ENCODE peak calls at places on chromosomes 4 and X, in seven cellular contexts. One of them, this sample, is unnamed.

GRCh38 chr4:83075696-83076095 is 38.8 kb downstream of the PLAC8 start:
- DNase-seq in cardiac muscle cell: peak
- DNase-seq in T-helper 2 cell: no peak
- DNase-seq in activated naive CD4-positive, alpha-beta T cell treated with Interleukin-2 at 50 U/mL for 16 hours: no peak
- DNase-seq in lung microvascular endothelial cell: peak
- DNase-seq in cerebellum: no peak
- DNase-seq in activated B cell treated with CpG ODN at 0.5 μM for 24 hours: no peak
- DNase-seq in this sample: no peak

GRCh38 chr4:39062094-39062493 is at the start of gene KLHL5:
- DNase-seq in cardiac muscle cell: no peak
- DNase-seq in T-helper 2 cell: no peak
- DNase-seq in activated naive CD4-positive, alpha-beta T cell treated with Interleukin-2 at 50 U/mL for 16 hours: no peak
- DNase-seq in lung microvascular endothelial cell: no peak
- DNase-seq in cerebellum: no peak
- DNase-seq in activated B cell treated with CpG ODN at 0.5 μM for 24 hours: no peak
- DNase-seq in this sample: peak

GRCh38 chr4:9989918-9990635 is 31.2 kb downstream of the SLC2A9 start:
- DNase-seq in cardiac muscle cell: no peak
- DNase-seq in T-helper 2 cell: no peak
- DNase-seq in activated naive CD4-positive, alpha-beta T cell treated with Interleukin-2 at 50 U/mL for 16 hours: no peak
- DNase-seq in lung microvascular endothelial cell: no peak
- DNase-seq in cerebellum: no peak
- DNase-seq in activated B cell treated with CpG ODN at 0.5 μM for 24 hours: no peak
- DNase-seq in this sample: no peak

GRCh38 chr4:112521123-112522116 is 5.4 kb upstream of the NEUROG2 start:
- DNase-seq in cardiac muscle cell: no peak
- DNase-seq in T-helper 2 cell: no peak
- DNase-seq in activated naive CD4-positive, alpha-beta T cell treated with Interleukin-2 at 50 U/mL for 16 hours: no peak
- DNase-seq in lung microvascular endothelial cell: no peak
- DNase-seq in cerebellum: no peak
- DNase-seq in activated B cell treated with CpG ODN at 0.5 μM for 24 hours: peak
- DNase-seq in this sample: no peak

GRCh38 chrX:9874483-9874882 is 88.3 kb downstream of the SHROOM2 start:
- DNase-seq in cardiac muscle cell: no peak
- DNase-seq in T-helper 2 cell: no peak
- DNase-seq in activated naive CD4-positive, alpha-beta T cell treated with Interleukin-2 at 50 U/mL for 16 hours: no peak
- DNase-seq in lung microvascular endothelial cell: no peak
- DNase-seq in cerebellum: no peak
- DNase-seq in activated B cell treated with CpG ODN at 0.5 μM for 24 hours: no peak
- DNase-seq in this sample: no peak

GRCh38 chr4:39698424-39699009 is 581 bp downstream of the UBE2K start:
- DNase-seq in cardiac muscle cell: peak
- DNase-seq in T-helper 2 cell: no peak
- DNase-seq in activated naive CD4-positive, alpha-beta T cell treated with Interleukin-2 at 50 U/mL for 16 hours: no peak
- DNase-seq in lung microvascular endothelial cell: peak
- DNase-seq in cerebellum: peak
- DNase-seq in activated B cell treated with CpG ODN at 0.5 μM for 24 hours: no peak
- DNase-seq in this sample: peak

GRCh38 chrX:111098874-111099273 is 2.9 kb downstream of the PAK3 start:
- DNase-seq in cardiac muscle cell: peak
- DNase-seq in T-helper 2 cell: peak
- DNase-seq in activated naive CD4-positive, alpha-beta T cell treated with Interleukin-2 at 50 U/mL for 16 hours: peak
- DNase-seq in lung microvascular endothelial cell: peak
- DNase-seq in cerebellum: no peak
- DNase-seq in activated B cell treated with CpG ODN at 0.5 μM for 24 hours: no peak
- DNase-seq in this sample: peak

GRCh38 chr4:7295917-7296660 is 103.8 kb downstream of the SORCS2 start:
- DNase-seq in cardiac muscle cell: peak
- DNase-seq in T-helper 2 cell: no peak
- DNase-seq in activated naive CD4-positive, alpha-beta T cell treated with Interleukin-2 at 50 U/mL for 16 hours: no peak
- DNase-seq in lung microvascular endothelial cell: peak
- DNase-seq in cerebellum: no peak
- DNase-seq in activated B cell treated with CpG ODN at 0.5 μM for 24 hours: no peak
- DNase-seq in this sample: no peak

GRCh38 chr4:38366451-38366850 is 297.5 kb upstream of the KLF3 start:
- DNase-seq in cardiac muscle cell: peak
- DNase-seq in T-helper 2 cell: no peak
- DNase-seq in activated naive CD4-positive, alpha-beta T cell treated with Interleukin-2 at 50 U/mL for 16 hours: no peak
- DNase-seq in lung microvascular endothelial cell: no peak
- DNase-seq in cerebellum: no peak
- DNase-seq in activated B cell treated with CpG ODN at 0.5 μM for 24 hours: no peak
- DNase-seq in this sample: no peak

GRCh38 chrX:107669885-107670628 is 41.7 kb downstream of the PRPS1 start:
- DNase-seq in cardiac muscle cell: no peak
- DNase-seq in T-helper 2 cell: no peak
- DNase-seq in activated naive CD4-positive, alpha-beta T cell treated with Interleukin-2 at 50 U/mL for 16 hours: no peak
- DNase-seq in lung microvascular endothelial cell: no peak
- DNase-seq in cerebellum: peak
- DNase-seq in activated B cell treated with CpG ODN at 0.5 μM for 24 hours: no peak
- DNase-seq in this sample: no peak

GRCh38 chr4:61994036-61994435 is 793.9 kb downstream of the ADGRL3 start:
- DNase-seq in cardiac muscle cell: peak
- DNase-seq in T-helper 2 cell: no peak
- DNase-seq in activated naive CD4-positive, alpha-beta T cell treated with Interleukin-2 at 50 U/mL for 16 hours: no peak
- DNase-seq in lung microvascular endothelial cell: no peak
- DNase-seq in cerebellum: no peak
- DNase-seq in activated B cell treated with CpG ODN at 0.5 μM for 24 hours: no peak
- DNase-seq in this sample: no peak

GRCh38 chr4:54840992-54841768 is 183.4 kb downstream of the KIT start:
- DNase-seq in cardiac muscle cell: peak
- DNase-seq in T-helper 2 cell: no peak
- DNase-seq in activated naive CD4-positive, alpha-beta T cell treated with Interleukin-2 at 50 U/mL for 16 hours: no peak
- DNase-seq in lung microvascular endothelial cell: no peak
- DNase-seq in cerebellum: no peak
- DNase-seq in activated B cell treated with CpG ODN at 0.5 μM for 24 hours: no peak
- DNase-seq in this sample: no peak

GRCh38 chr4:11748169-11748872 is 319.6 kb upstream of the HS3ST1 start:
- DNase-seq in cardiac muscle cell: peak
- DNase-seq in T-helper 2 cell: no peak
- DNase-seq in activated naive CD4-positive, alpha-beta T cell treated with Interleukin-2 at 50 U/mL for 16 hours: no peak
- DNase-seq in lung microvascular endothelial cell: peak
- DNase-seq in cerebellum: no peak
- DNase-seq in activated B cell treated with CpG ODN at 0.5 μM for 24 hours: no peak
- DNase-seq in this sample: no peak

GRCh38 chr4:98887137-98887536 is 41.8 kb downstream of the EIF4E start:
- DNase-seq in cardiac muscle cell: no peak
- DNase-seq in T-helper 2 cell: no peak
- DNase-seq in activated naive CD4-positive, alpha-beta T cell treated with Interleukin-2 at 50 U/mL for 16 hours: no peak
- DNase-seq in lung microvascular endothelial cell: no peak
- DNase-seq in cerebellum: no peak
- DNase-seq in activated B cell treated with CpG ODN at 0.5 μM for 24 hours: no peak
- DNase-seq in this sample: no peak

GRCh38 chrX:43592597-43592996 is 63.5 kb upstream of the MAOA start:
- DNase-seq in cardiac muscle cell: peak
- DNase-seq in T-helper 2 cell: no peak
- DNase-seq in activated naive CD4-positive, alpha-beta T cell treated with Interleukin-2 at 50 U/mL for 16 hours: no peak
- DNase-seq in lung microvascular endothelial cell: no peak
- DNase-seq in cerebellum: no peak
- DNase-seq in activated B cell treated with CpG ODN at 0.5 μM for 24 hours: no peak
- DNase-seq in this sample: no peak

GRCh38 chr4:954211-955020 is 19.0 kb downstream of the DGKQ start:
- DNase-seq in cardiac muscle cell: no peak
- DNase-seq in T-helper 2 cell: no peak
- DNase-seq in activated naive CD4-positive, alpha-beta T cell treated with Interleukin-2 at 50 U/mL for 16 hours: no peak
- DNase-seq in lung microvascular endothelial cell: no peak
- DNase-seq in cerebellum: no peak
- DNase-seq in activated B cell treated with CpG ODN at 0.5 μM for 24 hours: no peak
- DNase-seq in this sample: no peak

GRCh38 chrX:2533424-2533823 is 32.6 kb upstream of the DHRSX start:
- DNase-seq in cardiac muscle cell: no peak
- DNase-seq in T-helper 2 cell: no peak
- DNase-seq in activated naive CD4-positive, alpha-beta T cell treated with Interleukin-2 at 50 U/mL for 16 hours: no peak
- DNase-seq in lung microvascular endothelial cell: no peak
- DNase-seq in cerebellum: no peak
- DNase-seq in activated B cell treated with CpG ODN at 0.5 μM for 24 hours: no peak
- DNase-seq in this sample: peak

GRCh38 chr4:95510145-95510544 is 38.6 kb downstream of the UNC5C start:
- DNase-seq in cardiac muscle cell: peak
- DNase-seq in T-helper 2 cell: no peak
- DNase-seq in activated naive CD4-positive, alpha-beta T cell treated with Interleukin-2 at 50 U/mL for 16 hours: no peak
- DNase-seq in lung microvascular endothelial cell: peak
- DNase-seq in cerebellum: peak
- DNase-seq in activated B cell treated with CpG ODN at 0.5 μM for 24 hours: no peak
- DNase-seq in this sample: no peak

GRCh38 chr4:13268165-13268564 is 216.0 kb downstream of the RAB28 start:
- DNase-seq in cardiac muscle cell: no peak
- DNase-seq in T-helper 2 cell: no peak
- DNase-seq in activated naive CD4-positive, alpha-beta T cell treated with Interleukin-2 at 50 U/mL for 16 hours: no peak
- DNase-seq in lung microvascular endothelial cell: no peak
- DNase-seq in cerebellum: no peak
- DNase-seq in activated B cell treated with CpG ODN at 0.5 μM for 24 hours: no peak
- DNase-seq in this sample: no peak

GRCh38 chr4:183300660-183301059 is 19.4 kb downstream of the CLDN22 start:
- DNase-seq in cardiac muscle cell: no peak
- DNase-seq in T-helper 2 cell: no peak
- DNase-seq in activated naive CD4-positive, alpha-beta T cell treated with Interleukin-2 at 50 U/mL for 16 hours: no peak
- DNase-seq in lung microvascular endothelial cell: peak
- DNase-seq in cerebellum: no peak
- DNase-seq in activated B cell treated with CpG ODN at 0.5 μM for 24 hours: no peak
- DNase-seq in this sample: no peak

GRCh38 chr4:9952415-9952950 is 68.8 kb downstream of the SLC2A9 start:
- DNase-seq in cardiac muscle cell: peak
- DNase-seq in T-helper 2 cell: no peak
- DNase-seq in activated naive CD4-positive, alpha-beta T cell treated with Interleukin-2 at 50 U/mL for 16 hours: no peak
- DNase-seq in lung microvascular endothelial cell: no peak
- DNase-seq in cerebellum: no peak
- DNase-seq in activated B cell treated with CpG ODN at 0.5 μM for 24 hours: no peak
- DNase-seq in this sample: no peak

GRCh38 chr4:170071196-170071595 is 18.6 kb downstream of the AADAT start:
- DNase-seq in cardiac muscle cell: no peak
- DNase-seq in T-helper 2 cell: no peak
- DNase-seq in activated naive CD4-positive, alpha-beta T cell treated with Interleukin-2 at 50 U/mL for 16 hours: no peak
- DNase-seq in lung microvascular endothelial cell: no peak
- DNase-seq in cerebellum: no peak
- DNase-seq in activated B cell treated with CpG ODN at 0.5 μM for 24 hours: no peak
- DNase-seq in this sample: no peak

GRCh38 chrX:110402091-110402854 is 43.6 kb downstream of the RTL9 start:
- DNase-seq in cardiac muscle cell: peak
- DNase-seq in T-helper 2 cell: no peak
- DNase-seq in activated naive CD4-positive, alpha-beta T cell treated with Interleukin-2 at 50 U/mL for 16 hours: no peak
- DNase-seq in lung microvascular endothelial cell: no peak
- DNase-seq in cerebellum: no peak
- DNase-seq in activated B cell treated with CpG ODN at 0.5 μM for 24 hours: no peak
- DNase-seq in this sample: no peak

GRCh38 chr4:174245714-174246113 is 37.8 kb downstream of the FBXO8 start:
- DNase-seq in cardiac muscle cell: no peak
- DNase-seq in T-helper 2 cell: no peak
- DNase-seq in activated naive CD4-positive, alpha-beta T cell treated with Interleukin-2 at 50 U/mL for 16 hours: no peak
- DNase-seq in lung microvascular endothelial cell: no peak
- DNase-seq in cerebellum: no peak
- DNase-seq in activated B cell treated with CpG ODN at 0.5 μM for 24 hours: no peak
- DNase-seq in this sample: no peak

GRCh38 chr4:122293374-122294365 is 85.1 kb upstream of the ADAD1 start:
- DNase-seq in cardiac muscle cell: no peak
- DNase-seq in T-helper 2 cell: no peak
- DNase-seq in activated naive CD4-positive, alpha-beta T cell treated with Interleukin-2 at 50 U/mL for 16 hours: no peak
- DNase-seq in lung microvascular endothelial cell: no peak
- DNase-seq in cerebellum: peak
- DNase-seq in activated B cell treated with CpG ODN at 0.5 μM for 24 hours: no peak
- DNase-seq in this sample: no peak

GRCh38 chr4:73648478-73648877 is 28.2 kb upstream of the RASSF6 start:
- DNase-seq in cardiac muscle cell: no peak
- DNase-seq in T-helper 2 cell: no peak
- DNase-seq in activated naive CD4-positive, alpha-beta T cell treated with Interleukin-2 at 50 U/mL for 16 hours: no peak
- DNase-seq in lung microvascular endothelial cell: no peak
- DNase-seq in cerebellum: no peak
- DNase-seq in activated B cell treated with CpG ODN at 0.5 μM for 24 hours: no peak
- DNase-seq in this sample: no peak

GRCh38 chr4:144423930-144424329 is 222.0 kb upstream of the HHIP start:
- DNase-seq in cardiac muscle cell: no peak
- DNase-seq in T-helper 2 cell: no peak
- DNase-seq in activated naive CD4-positive, alpha-beta T cell treated with Interleukin-2 at 50 U/mL for 16 hours: no peak
- DNase-seq in lung microvascular endothelial cell: no peak
- DNase-seq in cerebellum: no peak
- DNase-seq in activated B cell treated with CpG ODN at 0.5 μM for 24 hours: no peak
- DNase-seq in this sample: no peak

GRCh38 chr4:48047421-48047844 is 30.9 kb downstream of the NIPAL1 start:
- DNase-seq in cardiac muscle cell: peak
- DNase-seq in T-helper 2 cell: no peak
- DNase-seq in activated naive CD4-positive, alpha-beta T cell treated with Interleukin-2 at 50 U/mL for 16 hours: peak
- DNase-seq in lung microvascular endothelial cell: no peak
- DNase-seq in cerebellum: no peak
- DNase-seq in activated B cell treated with CpG ODN at 0.5 μM for 24 hours: peak
- DNase-seq in this sample: no peak

GRCh38 chr4:168610911-168611530 is 114.2 kb downstream of the PALLD start:
- DNase-seq in cardiac muscle cell: no peak
- DNase-seq in T-helper 2 cell: no peak
- DNase-seq in activated naive CD4-positive, alpha-beta T cell treated with Interleukin-2 at 50 U/mL for 16 hours: no peak
- DNase-seq in lung microvascular endothelial cell: peak
- DNase-seq in cerebellum: no peak
- DNase-seq in activated B cell treated with CpG ODN at 0.5 μM for 24 hours: no peak
- DNase-seq in this sample: no peak

GRCh38 chr4:37995981-37996770 is 36.0 kb downstream of the PTTG2 start:
- DNase-seq in cardiac muscle cell: no peak
- DNase-seq in T-helper 2 cell: no peak
- DNase-seq in activated naive CD4-positive, alpha-beta T cell treated with Interleukin-2 at 50 U/mL for 16 hours: no peak
- DNase-seq in lung microvascular endothelial cell: no peak
- DNase-seq in cerebellum: no peak
- DNase-seq in activated B cell treated with CpG ODN at 0.5 μM for 24 hours: no peak
- DNase-seq in this sample: no peak

GRCh38 chr4:145619639-145619996 is 433 bp downstream of the MMAA start:
- DNase-seq in cardiac muscle cell: peak
- DNase-seq in T-helper 2 cell: peak
- DNase-seq in activated naive CD4-positive, alpha-beta T cell treated with Interleukin-2 at 50 U/mL for 16 hours: peak
- DNase-seq in lung microvascular endothelial cell: peak
- DNase-seq in cerebellum: no peak
- DNase-seq in activated B cell treated with CpG ODN at 0.5 μM for 24 hours: no peak
- DNase-seq in this sample: no peak

GRCh38 chr4:76809594-76810305 is 88.2 kb downstream of the SOWAHB start:
- DNase-seq in cardiac muscle cell: peak
- DNase-seq in T-helper 2 cell: no peak
- DNase-seq in activated naive CD4-positive, alpha-beta T cell treated with Interleukin-2 at 50 U/mL for 16 hours: no peak
- DNase-seq in lung microvascular endothelial cell: no peak
- DNase-seq in cerebellum: no peak
- DNase-seq in activated B cell treated with CpG ODN at 0.5 μM for 24 hours: no peak
- DNase-seq in this sample: peak

GRCh38 chr4:93759506-93759905 is 69.0 kb upstream of the ATOH1 start:
- DNase-seq in cardiac muscle cell: no peak
- DNase-seq in T-helper 2 cell: no peak
- DNase-seq in activated naive CD4-positive, alpha-beta T cell treated with Interleukin-2 at 50 U/mL for 16 hours: no peak
- DNase-seq in lung microvascular endothelial cell: no peak
- DNase-seq in cerebellum: no peak
- DNase-seq in activated B cell treated with CpG ODN at 0.5 μM for 24 hours: no peak
- DNase-seq in this sample: no peak

GRCh38 chr4:55980725-55981124 is 32.0 kb downstream of the CEP135 start:
- DNase-seq in cardiac muscle cell: no peak
- DNase-seq in T-helper 2 cell: no peak
- DNase-seq in activated naive CD4-positive, alpha-beta T cell treated with Interleukin-2 at 50 U/mL for 16 hours: no peak
- DNase-seq in lung microvascular endothelial cell: no peak
- DNase-seq in cerebellum: no peak
- DNase-seq in activated B cell treated with CpG ODN at 0.5 μM for 24 hours: no peak
- DNase-seq in this sample: no peak

GRCh38 chr4:113169368-113169767 is 119.9 kb downstream of the ANK2 start:
- DNase-seq in cardiac muscle cell: no peak
- DNase-seq in T-helper 2 cell: no peak
- DNase-seq in activated naive CD4-positive, alpha-beta T cell treated with Interleukin-2 at 50 U/mL for 16 hours: no peak
- DNase-seq in lung microvascular endothelial cell: no peak
- DNase-seq in cerebellum: no peak
- DNase-seq in activated B cell treated with CpG ODN at 0.5 μM for 24 hours: no peak
- DNase-seq in this sample: no peak

GRCh38 chr4:12173496-12173895 is 744.8 kb upstream of the HS3ST1 start:
- DNase-seq in cardiac muscle cell: no peak
- DNase-seq in T-helper 2 cell: no peak
- DNase-seq in activated naive CD4-positive, alpha-beta T cell treated with Interleukin-2 at 50 U/mL for 16 hours: no peak
- DNase-seq in lung microvascular endothelial cell: no peak
- DNase-seq in cerebellum: no peak
- DNase-seq in activated B cell treated with CpG ODN at 0.5 μM for 24 hours: no peak
- DNase-seq in this sample: no peak

GRCh38 chrX:154457491-154458115 is 478 bp upstream of the PLXNA3 start:
- DNase-seq in cardiac muscle cell: no peak
- DNase-seq in T-helper 2 cell: peak
- DNase-seq in activated naive CD4-positive, alpha-beta T cell treated with Interleukin-2 at 50 U/mL for 16 hours: peak
- DNase-seq in lung microvascular endothelial cell: no peak
- DNase-seq in cerebellum: peak
- DNase-seq in activated B cell treated with CpG ODN at 0.5 μM for 24 hours: no peak
- DNase-seq in this sample: no peak

GRCh38 chr4:127103723-127104122 is 529.0 kb upstream of the INTU start:
- DNase-seq in cardiac muscle cell: peak
- DNase-seq in T-helper 2 cell: no peak
- DNase-seq in activated naive CD4-positive, alpha-beta T cell treated with Interleukin-2 at 50 U/mL for 16 hours: no peak
- DNase-seq in lung microvascular endothelial cell: no peak
- DNase-seq in cerebellum: no peak
- DNase-seq in activated B cell treated with CpG ODN at 0.5 μM for 24 hours: no peak
- DNase-seq in this sample: no peak